ENCODE peak calls at places on chromosomes 13 and 19, in four cellular contexts. Q, Y, K and V are unnamed samples. For H3K9me3 and H3K4me1, the result is how much of the 10 kb centered on the place peaks cover.

GRCh38 chr19:17946965-17947784 is 14.4 kb downstream of the CCDC124 start:
- DNase-seq in Q (no peak), Y (peak), K (no peak), V (no peak)

GRCh38 chr13:50589651-50590054 is 253.8 kb downstream of the DLEU7 start:
- DNase-seq in Q (no peak), Y (no peak), K (no peak), V (no peak)

GRCh38 chr13:112996671-112997091 is 27.7 kb downstream of the MCF2L start:
- DNase-seq in Q (no peak), Y (peak), K (no peak), V (peak)

GRCh38 chr19:13920940-13921744 is 15.1 kb downstream of the CC2D1A start:
- DNase-seq in Q (no peak), Y (no peak), K (peak), V (peak)

GRCh38 chr19:48455908-48456562 is 661 bp downstream of the KCNJ14 start:
- DNase-seq in Q (no peak), Y (peak), K (no peak), V (no peak)

GRCh38 chr19:3716147-3716668 is 8.0 kb downstream of the TJP3 start:
- DNase-seq in Q (no peak), Y (no peak), K (no peak), V (peak)

GRCh38 chr19:31294189-31294588 is 55.0 kb downstream of the TSHZ3 start:
- DNase-seq in Q (peak), Y (no peak), K (no peak), V (no peak)

GRCh38 chr19:46840157-46840942 is 10.3 kb downstream of the AP2S1 start:
- DNase-seq in Q (peak), Y (no peak), K (peak), V (no peak)

GRCh38 chr13:41960700-41961697 is at the start of gene VWA8:
- DNase-seq in Q (peak), Y (peak), K (peak), V (peak)

GRCh38 chr13:109297628-109298027 is 488.8 kb downstream of the IRS2 start:
- DNase-seq in Q (no peak), Y (no peak), K (no peak), V (no peak)

GRCh38 chr19:7650148-7650547 is 13.2 kb downstream of the STXBP2 start:
- DNase-seq in Q (no peak), Y (no peak), K (no peak), V (no peak)

GRCh38 chr13:44540761-44541434 is 35.2 kb downstream of the TSC22D1 start:
- DNase-seq in Q (no peak), Y (no peak), K (no peak), V (no peak)

GRCh38 chr19:50252111-50252886 is 48.9 kb downstream of the MYH14 start:
- DNase-seq in Q (no peak), Y (no peak), K (peak), V (no peak)

GRCh38 chr19:33443638-33444195 is 70.2 kb downstream of the CEBPG start:
- DNase-seq in Q (peak), Y (no peak), K (no peak), V (no peak)

GRCh38 chr19:21841081-21841783 is 5.2 kb upstream of the ZNF43 start:
- DNase-seq in Q (no peak), Y (no peak), K (no peak), V (no peak)

GRCh38 chr19:15195381-15195964 is 5.3 kb downstream of the NOTCH3 start:
- DNase-seq in Q (no peak), Y (peak), K (peak), V (peak)

GRCh38 chr19:39671739-39672363 is 16.1 kb downstream of the LGALS16 start:
- DNase-seq in Q (no peak), Y (no peak), K (peak), V (no peak)

GRCh38 chr19:38194061-38194701 is 29.8 kb downstream of the DPF1 start:
- DNase-seq in Q (no peak), Y (peak), K (no peak), V (no peak)

GRCh38 chr13:97255515-97255999 is 33.4 kb downstream of the MBNL2 start:
- DNase-seq in Q (no peak), Y (no peak), K (no peak), V (no peak)

GRCh38 chr13:21348771-21349170 is 110.3 kb downstream of the ZDHHC20 start:
- DNase-seq in Q (no peak), Y (no peak), K (no peak), V (no peak)

GRCh38 chr19:18433039-18433691 is 4.8 kb downstream of the ISYNA1 start:
- DNase-seq in Q (peak), Y (no peak), K (peak), V (peak)

GRCh38 chr13:110835721-110836599 is 78.9 kb downstream of the ANKRD10 start:
- DNase-seq in Q (no peak), Y (no peak), K (no peak), V (no peak)

GRCh38 chr13:38821753-38822551 is 135.1 kb downstream of the FREM2 start:
- DNase-seq in Q (no peak), Y (no peak), K (no peak), V (no peak)

GRCh38 chr13:36344173-36344572 is 2.0 kb downstream of the SPART start:
- DNase-seq in Q (no peak), Y (no peak), K (no peak), V (no peak)

GRCh38 chr19:38267780-38268430 is 3.5 kb downstream of the SPINT2 start:
- DNase-seq in Q (no peak), Y (no peak), K (no peak), V (peak)

GRCh38 chr19:47644743-47645499 is 36.0 kb downstream of the BICRA start:
- DNase-seq in Q (no peak), Y (no peak), K (no peak), V (no peak)

GRCh38 chr13:91375119-91375729 is 23.2 kb upstream of the GPC5 start:
- DNase-seq in Q (no peak), Y (no peak), K (no peak), V (no peak)

GRCh38 chr19:29662604-29663404 is 2.5 kb upstream of the PLEKHF1 start:
- DNase-seq in Q (peak), Y (peak), K (no peak), V (peak)

GRCh38 chr13:27679396-27679795 is 57.7 kb downstream of the POLR1D start:
- DNase-seq in Q (no peak), Y (no peak), K (no peak), V (no peak)

GRCh38 chr19:51347209-51347928 is 5.4 kb upstream of the VSIG10L start:
- DNase-seq in Q (no peak), Y (no peak), K (peak), V (no peak)

GRCh38 chr13:49563513-49563912 is 21.8 kb downstream of the RCBTB1 start:
- DNase-seq in Q (no peak), Y (no peak), K (no peak), V (no peak)

GRCh38 chr19:23384166-23384565 is 11.1 kb downstream of the ZNF91 start:
- DNase-seq in Q (no peak), Y (no peak), K (no peak), V (peak)

GRCh38 chr19:23384858-23385257 is 10.4 kb downstream of the ZNF91 start:
- DNase-seq in Q (no peak), Y (no peak), K (no peak), V (no peak)

GRCh38 chr19:23381114-23381513 is 14.2 kb downstream of the ZNF91 start:
- DNase-seq in Q (no peak), Y (no peak), K (no peak), V (no peak)

GRCh38 chr19:23385404-23385803 is 9.9 kb downstream of the ZNF91 start:
- DNase-seq in Q (no peak), Y (no peak), K (no peak), V (no peak)

DNA sequence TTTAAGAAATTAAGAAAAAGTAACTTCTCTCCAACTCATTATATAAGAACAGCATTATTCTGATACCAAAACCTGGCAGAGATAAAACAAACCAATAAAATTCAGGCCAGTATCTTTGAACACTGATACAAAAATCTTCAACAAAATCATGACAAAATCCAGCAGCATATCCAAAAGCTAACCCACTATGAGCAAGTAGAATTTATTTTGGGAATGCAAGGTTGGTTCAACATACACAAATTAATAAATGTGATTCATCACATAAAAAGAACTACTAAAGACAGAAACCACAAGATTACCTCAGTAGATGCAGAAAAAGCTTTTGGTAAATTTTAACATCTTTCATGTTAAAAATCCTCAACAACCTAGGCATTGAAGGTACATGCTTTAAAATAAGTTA is 12.3 kb downstream of the ZNF91 start:
- DNase-seq in Q (no peak), Y (no peak), K (no peak), V (no peak)
- H3K9me3 ChIP-seq in Q (under half), Y (under half), K (half or more), V (half or more)

GRCh38 chr19:6221878-6222746 is 57.7 kb downstream of the MLLT1 start:
- DNase-seq in Q (no peak), Y (peak), K (no peak), V (no peak)
- H3K4me1 ChIP-seq in Q (under half), Y (under half), K (under half), V (half or more)

DNA sequence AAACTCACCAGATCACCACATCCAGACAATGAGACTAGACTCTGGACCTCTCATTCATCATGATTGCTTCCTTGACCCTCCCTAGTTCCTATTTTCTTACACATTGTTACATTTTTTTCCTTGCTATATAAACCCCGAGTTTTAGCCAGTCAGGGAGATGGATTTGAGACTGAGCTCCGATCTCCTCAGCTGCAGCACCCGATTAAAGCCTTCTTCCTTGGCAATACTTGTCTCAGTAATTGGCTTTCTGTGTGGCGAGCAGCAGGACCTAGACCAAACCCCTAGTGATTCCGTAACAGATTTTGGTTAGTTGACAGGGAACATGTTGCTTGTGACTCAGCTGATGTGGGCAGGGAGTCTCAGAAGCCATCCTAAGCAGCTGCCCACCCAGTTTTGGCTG is 44.0 kb downstream of the SUCLA2 start:
- DNase-seq in Q (no peak), Y (no peak), K (no peak), V (no peak)
- H3K9me3 ChIP-seq in Q (under half), Y (under half), K (half or more), V (under half)

DNA sequence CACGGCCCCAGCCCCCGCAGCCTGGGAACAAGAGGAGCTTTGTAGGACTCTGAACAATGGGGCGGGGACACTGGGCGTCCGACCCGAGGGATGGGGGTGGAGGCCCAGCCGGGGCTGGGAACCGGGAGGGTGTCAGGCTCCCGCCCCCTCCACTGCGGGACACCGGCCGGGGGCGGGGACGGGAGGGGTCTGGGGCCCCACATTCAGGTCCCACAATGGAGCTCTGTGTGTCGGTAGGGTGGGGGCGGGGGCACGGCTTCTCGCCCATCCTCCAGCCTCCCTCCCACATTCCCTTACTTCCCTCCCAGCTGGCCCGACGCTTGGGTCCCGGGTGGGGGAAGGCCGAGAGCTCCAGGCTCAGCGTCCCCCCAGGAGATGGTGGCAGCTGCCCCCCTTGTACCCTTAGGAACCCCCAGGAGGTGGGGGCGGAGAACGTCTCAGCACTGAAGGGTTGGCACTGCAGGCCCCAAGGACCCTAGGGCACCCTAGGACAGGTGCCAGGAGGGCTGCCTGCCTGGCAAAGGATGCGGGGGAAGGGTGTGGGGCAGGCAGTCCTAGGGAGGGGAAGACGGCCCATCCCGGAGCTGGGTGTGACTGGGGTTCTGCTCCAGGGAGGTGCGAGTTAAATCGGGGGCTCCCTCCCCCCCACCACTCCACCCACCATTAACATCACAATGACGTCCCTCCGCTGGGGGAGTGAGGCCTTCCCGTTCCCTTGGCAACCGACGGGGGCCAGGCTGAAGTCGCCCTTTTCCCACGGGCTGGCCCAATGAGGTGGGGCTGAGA is 5.3 kb downstream of the TTYH1 start:
- DNase-seq in Q (peak), Y (peak), K (peak), V (peak)
- H3K4me1 ChIP-seq in Q (under half), Y (under half), K (under half), V (under half)

DNA sequence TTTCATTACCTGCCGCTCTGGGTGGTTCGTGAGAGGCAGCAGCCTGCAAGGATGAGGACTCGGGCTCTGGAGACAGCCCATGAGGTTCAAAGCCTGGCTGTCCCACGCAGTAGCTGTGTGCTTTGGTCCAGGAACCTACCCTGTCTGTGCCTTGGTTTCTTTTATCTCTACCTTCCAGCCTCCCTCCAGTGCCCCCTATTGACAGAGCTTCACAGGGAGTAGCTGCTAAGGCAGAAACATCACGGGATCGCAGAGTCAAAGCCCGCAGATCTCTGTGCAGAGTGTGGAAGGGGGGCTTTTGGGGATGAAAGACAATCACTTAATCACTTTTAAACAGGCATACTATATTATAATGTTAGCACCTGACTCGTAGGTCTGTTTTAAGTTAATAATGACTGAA is 16.2 kb downstream of the ZNF71 start:
- DNase-seq in Q (no peak), Y (no peak), K (no peak), V (no peak)
- H3K9me3 ChIP-seq in Q (half or more), Y (under half), K (half or more), V (half or more)

GRCh38 chr13:79395881-79396280 is 10.2 kb downstream of the RBM26 start:
- DNase-seq in Q (no peak), Y (no peak), K (no peak), V (no peak)

GRCh38 chr13:79401259-79402071 is 4.6 kb downstream of the RBM26 start:
- DNase-seq in Q (no peak), Y (no peak), K (no peak), V (no peak)

GRCh38 chr13:79398169-79398568 is 7.9 kb downstream of the RBM26 start:
- DNase-seq in Q (no peak), Y (no peak), K (no peak), V (no peak)

GRCh38 chr13:79402074-79402635 is 3.9 kb downstream of the RBM26 start:
- DNase-seq in Q (no peak), Y (no peak), K (no peak), V (no peak)

DNA sequence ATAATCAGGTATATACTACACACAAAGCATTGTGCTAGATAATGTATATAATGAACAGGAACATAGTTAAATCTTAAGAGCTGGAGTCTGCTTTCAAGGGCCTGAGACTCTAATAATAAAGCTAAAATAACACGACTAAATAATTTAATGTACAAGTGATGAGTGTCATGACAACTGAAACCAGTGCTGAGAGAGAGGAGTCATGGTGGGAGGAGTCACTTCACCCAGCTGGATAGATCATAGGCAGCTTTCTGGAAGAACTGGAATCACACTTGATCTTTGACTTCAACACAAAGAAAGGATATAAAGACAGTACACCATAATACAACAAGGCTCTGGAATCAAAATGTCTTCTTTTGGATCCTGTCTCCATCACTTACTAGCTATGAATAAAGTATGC is 7.1 kb downstream of the RBM26 start:
- DNase-seq in Q (no peak), Y (no peak), K (no peak), V (no peak)
- H3K4me1 ChIP-seq in Q (under half), Y (under half), K (under half), V (under half)

DNA sequence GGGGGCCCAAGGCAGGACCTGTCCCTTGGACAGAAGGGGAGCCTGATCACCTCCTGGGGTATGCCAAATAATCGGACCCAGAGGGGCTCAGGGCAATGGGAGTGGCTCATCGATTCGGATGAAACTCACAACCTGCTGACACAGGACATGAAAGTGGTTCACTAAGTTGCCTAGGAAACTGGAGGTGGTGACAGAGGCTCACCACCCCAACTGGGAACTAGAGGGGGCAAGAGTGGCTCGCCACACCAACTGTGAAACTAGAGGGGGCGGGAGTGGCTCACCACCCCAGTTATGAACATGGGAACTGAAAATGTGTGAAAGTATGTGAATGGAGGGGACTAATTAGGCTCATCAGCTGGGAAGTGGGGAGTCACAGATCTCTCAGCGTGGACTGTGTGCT is 46.3 kb upstream of the ZNF737 start:
- DNase-seq in Q (no peak), Y (no peak), K (no peak), V (no peak)
- H3K9me3 ChIP-seq in Q (under half), Y (under half), K (under half), V (under half)